ENCODE peak calls at places on chromosomes 2 and 18, in ten cellular contexts. L is fibroblast of lung; H is astrocyte; O is neural progenitor cell; G is psoas muscle; N is right cardiac atrium; T is sigmoid colon; I is CD8-positive, alpha-beta T cell; W is HL-60; Y is cardiac muscle cell. E is an unnamed sample.

GRCh38 chr2:187934692-187935091 is 357.0 kb upstream of the GULP1 start:
- DNase-seq in L (no peak), H (no peak), O (no peak), G (no peak), N (peak; percentile 57), T (no peak), I (no peak), W (no peak), Y (no peak), E (no peak)

GRCh38 chr2:75241696-75242095 is 42.4 kb upstream of the TACR1 start:
- DNase-seq in L (peak; percentile 13), H (no peak), O (no peak), G (no peak), N (no peak), T (no peak), I (no peak), W (no peak), Y (no peak), E (no peak)

GRCh38 chr2:11379558-11379957 is 35.1 kb upstream of the ROCK2 start:
- DNase-seq in L (peak; percentile 64), H (peak; percentile 49), O (no peak), G (no peak), N (no peak), T (no peak), I (no peak), W (no peak), Y (no peak), E (peak; percentile 21)

GRCh38 chr2:238174701-238175100 is 15.9 kb downstream of the ERFE start:
- DNase-seq in L (no peak), H (no peak), O (no peak), G (no peak), N (no peak), T (no peak), I (no peak), W (no peak), Y (no peak), E (no peak)

GRCh38 chr2:45483997-45484396 is 127.1 kb downstream of the SRBD1 start:
- DNase-seq in L (no peak), H (no peak), O (no peak), G (no peak), N (no peak), T (no peak), I (no peak), W (no peak), Y (no peak), E (no peak)

GRCh38 chr18:67379991-67380390 is 136.5 kb downstream of the DSEL start:
- DNase-seq in L (no peak), H (no peak), O (no peak), G (no peak), N (no peak), T (no peak), I (no peak), W (no peak), Y (no peak), E (no peak)

GRCh38 chr18:28740575-28740974 is 563.6 kb upstream of the CDH2 start:
- DNase-seq in L (no peak), H (no peak), O (no peak), G (no peak), N (no peak), T (no peak), I (no peak), W (no peak), Y (no peak), E (no peak)

GRCh38 chr2:86062043-86062442 is 43.6 kb downstream of the POLR1A start:
- DNase-seq in L (peak; percentile 80), H (peak; percentile 76), O (no peak), G (no peak), N (no peak), T (no peak), I (no peak), W (no peak), Y (no peak), E (no peak)

GRCh38 chr2:137511526-137511925 is 452.7 kb upstream of the HNMT start:
- DNase-seq in L (no peak), H (no peak), O (no peak), G (no peak), N (no peak), T (no peak), I (no peak), W (no peak), Y (no peak), E (no peak)

GRCh38 chr2:118801154-118801553 is 46.3 kb downstream of the EN1 start:
- DNase-seq in L (no peak), H (no peak), O (no peak), G (no peak), N (no peak), T (no peak), I (no peak), W (no peak), Y (no peak), E (no peak)

GRCh38 chr2:158926478-158926948 is 41.9 kb upstream of the TANC1 start:
- DNase-seq in L (peak; percentile 82), H (peak; percentile 74), O (no peak), G (no peak), N (no peak), T (no peak), I (no peak), W (no peak), Y (no peak), E (no peak)

GRCh38 chr2:105853354-105854088 is 108.8 kb downstream of the NCK2 start:
- DNase-seq in L (no peak), H (no peak), O (no peak), G (no peak), N (no peak), T (no peak), I (no peak), W (no peak), Y (no peak), E (no peak)

GRCh38 chr2:227106845-227107759 is 56.9 kb downstream of the COL4A4 start:
- DNase-seq in L (peak; percentile 52), H (peak; percentile 36), O (peak; percentile 81), G (no peak), N (no peak), T (no peak), I (no peak), W (peak; percentile 71), Y (peak; percentile 72), E (peak; percentile 36)

GRCh38 chr2:174014021-174014698 is 49.0 kb upstream of the SP3 start:
- DNase-seq in L (peak; percentile 31), H (no peak), O (no peak), G (no peak), N (no peak), T (no peak), I (no peak), W (no peak), Y (no peak), E (no peak)
- H3K4me3 ChIP-seq in L (no peak overlapping the region), H (no peak overlapping the region), O (no peak overlapping the region), G (peak overlapping the region; percentile 65), N (no peak overlapping the region), T (no peak overlapping the region), I (no peak overlapping the region), W (no peak overlapping the region), Y (no peak overlapping the region), E (no peak overlapping the region)

DNA sequence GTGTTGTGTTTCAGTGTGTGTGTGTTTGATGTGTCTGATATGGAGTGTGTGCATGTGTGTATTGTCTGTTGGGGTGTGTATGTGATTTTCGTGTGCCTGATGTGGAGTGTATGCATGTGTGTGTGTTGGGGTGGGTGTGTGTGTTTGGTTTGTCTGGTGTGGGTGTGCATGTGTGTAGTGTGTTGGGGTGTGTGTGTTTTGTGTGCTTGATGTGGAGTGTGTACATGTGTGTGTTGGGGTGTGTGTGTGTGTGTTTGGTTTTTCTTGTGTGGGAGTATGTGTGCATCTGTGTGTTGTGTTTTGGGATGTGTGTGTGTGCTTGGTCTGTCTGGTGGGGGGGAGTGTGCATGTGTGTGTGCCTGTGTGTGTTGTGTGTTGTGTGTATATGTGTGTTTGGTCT is 247.4 kb upstream of the ST6GAL2 start:
- DNase-seq in L (no peak), H (no peak), O (no peak), G (no peak), N (no peak), T (no peak), I (no peak), W (no peak), Y (no peak), E (no peak)
- H3K27me3 ChIP-seq in L (no peaks in the 10 kb centered on the region), H (no peaks in the 10 kb centered on the region), O (no peaks in the 10 kb centered on the region), G (no peaks in the 10 kb centered on the region), N (no peaks in the 10 kb centered on the region), T (no peaks in the 10 kb centered on the region), I (no peaks in the 10 kb centered on the region), W (peaks cover 3% of the 10 kb centered on the region), Y (peaks cover 11% of the 10 kb centered on the region), E (no peaks in the 10 kb centered on the region)

GRCh38 chr2:157838442-157839161 is 37.5 kb downstream of the ACVR1 start:
- DNase-seq in L (peak; percentile 88), H (peak; percentile 86), O (peak; percentile 40), G (peak; percentile 72), N (peak; percentile 66), T (no peak), I (no peak), W (peak; percentile 23), Y (peak; percentile 49), E (peak; percentile 57)

GRCh38 chr2:157839822-157840221 is 36.3 kb downstream of the ACVR1 start:
- DNase-seq in L (no peak), H (no peak), O (peak; percentile 43), G (no peak), N (no peak), T (no peak), I (no peak), W (no peak), Y (no peak), E (no peak)

GRCh38 chr2:157836531-157836930 is 39.6 kb downstream of the ACVR1 start:
- DNase-seq in L (no peak), H (no peak), O (no peak), G (no peak), N (no peak), T (no peak), I (no peak), W (no peak), Y (no peak), E (no peak)

GRCh38 chr2:157839162-157839801 is 36.8 kb downstream of the ACVR1 start:
- DNase-seq in L (peak; percentile 79), H (peak; percentile 74), O (peak; percentile 95), G (peak; percentile 62), N (peak; percentile 64), T (no peak), I (no peak), W (no peak), Y (peak; percentile 87), E (no peak)

GRCh38 chr2:157837851-157838441 is 38.2 kb downstream of the ACVR1 start:
- DNase-seq in L (peak; percentile 33), H (peak; percentile 22), O (no peak), G (peak; percentile 81), N (peak; percentile 68), T (peak; percentile 72), I (no peak), W (no peak), Y (no peak), E (no peak)
- H3K27ac ChIP-seq in L (peak overlapping the region; percentile 85), H (peak overlapping the region; percentile 88), O (no peak overlapping the region), G (peak overlapping the region; percentile 94), N (peak overlapping the region; percentile 92), T (peak overlapping the region; percentile 80), I (no peak overlapping the region), W (no peak overlapping the region), Y (peak overlapping the region; percentile 81), E (peak overlapping the region; percentile 97)

DNA sequence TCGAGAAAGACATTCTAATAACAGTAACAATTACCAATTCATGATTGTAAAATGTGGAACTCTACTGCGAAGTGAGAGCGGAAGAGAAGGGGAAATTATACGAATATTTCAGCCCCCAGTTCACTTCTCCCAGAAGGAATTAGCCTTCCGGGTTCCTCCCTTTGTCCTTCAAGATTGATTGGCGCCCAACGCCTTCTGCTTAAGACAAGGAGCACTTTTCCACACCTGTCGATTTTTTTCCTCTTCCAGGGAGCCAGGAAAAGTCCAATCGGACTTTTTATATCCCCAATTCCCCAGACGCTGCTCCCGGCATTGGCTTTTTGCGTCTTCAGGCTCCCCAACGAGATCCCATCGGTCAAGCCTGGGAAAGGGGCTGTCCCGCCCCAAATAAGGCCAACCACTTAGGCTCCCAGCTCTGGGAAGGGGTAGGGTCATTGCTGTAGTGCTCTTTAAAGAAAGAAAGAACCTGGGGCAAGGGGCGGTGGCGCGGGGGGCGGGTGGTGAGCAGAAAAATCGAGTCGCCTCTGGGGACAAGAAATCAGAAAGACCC is 1.5 kb downstream of the DSC2 start:
- DNase-seq in L (no peak), H (no peak), O (peak; percentile 74), G (peak; percentile 41), N (peak; percentile 53), T (no peak), I (no peak), W (no peak), Y (peak; percentile 83), E (no peak)
- H3K4me3 ChIP-seq in L (no peak overlapping the region), H (peak overlapping the region; percentile 38), O (peak overlapping the region; percentile 90), G (peak overlapping the region; percentile 57), N (peak overlapping the region; percentile 74), T (peak overlapping the region; percentile 60), I (no peak overlapping the region), W (peak overlapping the region; percentile 54), Y (peak overlapping the region; percentile 73), E (no peak overlapping the region)

E was measured in AG04450.